ENCODE peak calls at places on chromosomes 7 and 10, in seven cellular contexts. L, E, M, K, X, P and H are unnamed samples.

GRCh38 chr10:26946103-26946907 is 85.5 kb upstream of the ABI1 start:
- DNase-seq in L (no peak), E (no peak), M (no peak), K (no peak), X (peak), P (no peak), H (no peak)

GRCh38 chr7:120554960-120555571 is 282.1 kb downstream of the KCND2 start:
- DNase-seq in L (peak), E (peak), M (no peak), K (no peak), X (no peak), P (no peak), H (peak)

GRCh38 chr7:150955519-150956394 is 22.4 kb downstream of the KCNH2 start:
- DNase-seq in L (no peak), E (peak), M (no peak), K (peak), X (no peak), P (no peak), H (peak)

GRCh38 chr7:50296799-50297198 is 7.7 kb upstream of the IKZF1 start:
- DNase-seq in L (no peak), E (no peak), M (no peak), K (no peak), X (no peak), P (no peak), H (no peak)

GRCh38 chr10:59287587-59287986 is 74.8 kb downstream of the FAM13C start:
- DNase-seq in L (no peak), E (no peak), M (no peak), K (no peak), X (no peak), P (no peak), H (no peak)

GRCh38 chr7:117772416-117772815 is 100.8 kb downstream of the CTTNBP2 start:
- DNase-seq in L (no peak), E (no peak), M (no peak), K (no peak), X (no peak), P (no peak), H (no peak)

GRCh38 chr7:100744605-100745004 is 11.2 kb downstream of the ZAN start:
- DNase-seq in L (no peak), E (no peak), M (no peak), K (no peak), X (no peak), P (no peak), H (no peak)

GRCh38 chr10:103932996-103933395 is 15.0 kb upstream of the STN1 start:
- DNase-seq in L (no peak), E (no peak), M (no peak), K (no peak), X (no peak), P (no peak), H (peak)

GRCh38 chr10:77643795-77644468 is 6.3 kb upstream of the KCNMA1 start:
- DNase-seq in L (peak), E (peak), M (peak), K (no peak), X (no peak), P (no peak), H (peak)